ENCODE peak calls at places on chromosomes 11 and 22, in four cellular contexts. R is ELF-1, W is Daoy, G is cardiac fibroblast. U is an unnamed sample.

GRCh38 chr11:35927730-35928129 is 16.1 kb upstream of the LDLRAD3 start:
- DNase-seq in G (peak; percentile 79), W (peak; percentile 31), R (no peak), U (peak; percentile 92)

GRCh38 chr22:41181349-41182241 is 23.5 kb upstream of the L3MBTL2 start:
- DNase-seq in W (peak; percentile 50), R (peak; percentile 78), G (peak; percentile 83), U (peak; percentile 74)

GRCh38 chr11:96317985-96318384 is 25.0 kb downstream of the MAML2 start:
- DNase-seq in W (no peak), R (no peak), G (no peak), U (no peak)

GRCh38 chr11:67370351-67371076 is 2.9 kb downstream of the CLCF1 start:
- DNase-seq in W (no peak), G (peak; percentile 60), R (no peak), U (peak; percentile 61)

GRCh38 chr11:41351825-41352224 is 107.6 kb downstream of the LRRC4C start:
- DNase-seq in W (no peak), G (no peak), R (no peak), U (no peak)

GRCh38 chr11:96061730-96062524 is 138.0 kb upstream of the MTMR2 start:
- DNase-seq in R (no peak), G (no peak), W (peak; percentile 73), U (peak; percentile 27)

GRCh38 chr11:65225284-65226102 is 36.3 kb upstream of the POLA2 start:
- DNase-seq in G (peak; percentile 74), R (peak; percentile 73), W (peak; percentile 63), U (peak; percentile 60)

GRCh38 chr22:26590525-26590858 is 560 bp upstream of the TPST2 start:
- DNase-seq in W (no peak), G (peak; percentile 30), R (no peak), U (peak; percentile 13)

GRCh38 chr22:19680911-19681862 is 33.1 kb upstream of the SEPTIN5 start:
- DNase-seq in R (no peak), G (no peak), W (no peak), U (no peak)

GRCh38 chr11:116478205-116478604 is 294.6 kb downstream of the BUD13 start:
- DNase-seq in R (no peak), G (no peak), W (no peak), U (no peak)

GRCh38 chr11:9762531-9762930 is 98.7 kb downstream of the SWAP70 start:
- DNase-seq in W (no peak), G (no peak), R (no peak), U (no peak)

GRCh38 chr22:42108848-42109247 is 18.3 kb upstream of the NDUFA6 start:
- DNase-seq in R (no peak), W (no peak), G (no peak), U (no peak)

GRCh38 chr11:85316967-85317366 is 310.2 kb downstream of the DLG2 start:
- DNase-seq in W (no peak), G (no peak), R (no peak), U (no peak)

GRCh38 chr11:116865696-116866095 is 28.3 kb upstream of the APOA1 start:
- DNase-seq in W (no peak), G (peak; percentile 39), R (no peak), U (peak; percentile 78)

GRCh38 chr11:81772161-81772560 is 961.5 kb downstream of the FAM181B start:
- DNase-seq in R (peak; percentile 35), W (no peak), G (peak; percentile 64), U (no peak)

GRCh38 chr11:68012843-68013610 is 2.9 kb downstream of the ALDH3B1 start:
- DNase-seq in W (peak; percentile 94), G (peak; percentile 98), R (peak; percentile 64), U (peak; percentile 98)

GRCh38 chr11:46916251-46916650 is 2.1 kb downstream of the LRP4 start:
- DNase-seq in W (no peak), R (no peak), G (no peak), U (peak; percentile 40)

GRCh38 chr22:40703174-40703573 is 23.9 kb downstream of the MCHR1 start:
- DNase-seq in R (no peak), W (no peak), G (no peak), U (no peak)

GRCh38 chr11:27485930-27486773 is 13.6 kb upstream of the LGR4 start:
- DNase-seq in G (peak; percentile 77), R (no peak), W (peak; percentile 47), U (peak; percentile 53)

GRCh38 chr11:86558219-86558618 is 114.2 kb downstream of the ME3 start:
- DNase-seq in W (no peak), R (no peak), G (peak; percentile 83), U (peak; percentile 75)

GRCh38 chr22:30088468-30088867 is 8.2 kb downstream of the HORMAD2 start:
- DNase-seq in G (no peak), W (no peak), R (no peak), U (no peak)

GRCh38 chr22:24584871-24585411 is 7.9 kb downstream of the LRRC75B start:
- DNase-seq in W (no peak), G (no peak), R (no peak), U (no peak)

GRCh38 chr11:68583047-68583446 is 101.3 kb upstream of the GAL start:
- DNase-seq in R (no peak), W (no peak), G (peak; percentile 33), U (peak; percentile 73)

U was measured in amniotic epithelial cell.